ENCODE peak calls at places on chromosome 12, in eight cellular contexts. P is testis, G is tibial artery, B is HCT116, F is cardiac muscle cell, Y is H9, U is IMR-90, C is pancreas. Q is an unnamed sample. For H3K4me1 and H3K27me3, the result is how much of the 10 kb centered on the place peaks cover.

GRCh38 chr12:124006582-124007170 is 33.7 kb downstream of the ZNF664 start:
- DNase-seq in P (no peak), G (no peak), B (no peak), F (no peak), Y (no peak), U (no peak), C (no peak), Q (no peak)

GRCh38 chr12:122457627-122458026 is 35.2 kb upstream of the CLIP1 start:
- DNase-seq in P (no peak), G (no peak), B (no peak), F (no peak), Y (no peak), U (no peak), C (no peak), Q (no peak)

GRCh38 chr12:14279845-14280244 is 85.6 kb upstream of the ATF7IP start:
- DNase-seq in P (no peak), G (no peak), B (no peak), F (no peak), Y (no peak), U (no peak), C (no peak), Q (no peak)

GRCh38 chr12:71063087-71063486 is 94.7 kb downstream of the TSPAN8 start:
- DNase-seq in P (no peak), G (no peak), B (no peak), F (no peak), Y (no peak), U (no peak), C (no peak), Q (no peak)

GRCh38 chr12:99253068-99253467 is 394.5 kb upstream of the GARIN6 start:
- DNase-seq in P (no peak), G (no peak), B (no peak), F (no peak), Y (no peak), U (no peak), C (no peak), Q (no peak)

GRCh38 chr12:107641154-107641553 is 44.4 kb upstream of the PWP1 start:
- DNase-seq in P (no peak), G (no peak), B (no peak), F (no peak), Y (no peak), U (no peak), C (no peak), Q (no peak)

GRCh38 chr12:7439579-7440505 is 4.1 kb downstream of the CD163L1 start:
- DNase-seq in P (peak), G (no peak), B (no peak), F (peak), Y (peak), U (peak), C (peak), Q (no peak)

GRCh38 chr12:132074216-132074615 is 69.9 kb downstream of the DDX51 start:
- DNase-seq in P (peak), G (no peak), B (no peak), F (no peak), Y (no peak), U (no peak), C (no peak), Q (no peak)

GRCh38 chr12:107091989-107092641 is 1.2 kb downstream of the CRY1 start:
- DNase-seq in P (peak), G (peak), B (peak), F (peak), Y (peak), U (peak), C (no peak), Q (peak)

GRCh38 chr12:62128186-62128965 is 131.8 kb upstream of the USP15 start:
- DNase-seq in P (no peak), G (no peak), B (no peak), F (peak), Y (no peak), U (no peak), C (no peak), Q (no peak)

GRCh38 chr12:70469221-70469820 is 103.2 kb downstream of the KCNMB4 start:
- DNase-seq in P (no peak), G (no peak), B (no peak), F (no peak), Y (no peak), U (no peak), C (no peak), Q (no peak)

DNA sequence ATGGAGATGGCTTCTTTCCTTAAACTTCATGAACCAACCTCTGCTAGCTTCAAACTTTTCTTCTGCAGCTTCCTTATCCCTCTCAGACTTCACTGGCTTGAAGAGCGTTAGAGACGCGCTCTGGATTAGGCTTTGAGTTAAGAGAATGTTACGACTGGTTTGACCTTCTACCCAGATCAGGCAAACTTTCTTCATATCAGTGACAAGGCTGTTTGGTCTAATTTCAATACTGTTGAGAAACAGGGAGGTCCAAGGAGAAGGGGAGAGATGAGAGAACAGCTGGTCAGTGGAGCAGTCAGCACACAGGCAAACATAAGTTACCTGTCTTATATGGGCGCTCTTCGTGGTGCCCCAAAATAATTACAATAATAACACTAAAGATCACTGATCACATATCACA is 14.9 kb downstream of the SCAF11 start:
- DNase-seq in P (no peak), G (no peak), B (no peak), F (no peak), Y (no peak), U (no peak), C (no peak), Q (no peak)
- H3K4me1 ChIP-seq in P (under half), G (under half), B (under half), F (under half), Y (under half), U (under half), C (under half), Q (half or more)

DNA sequence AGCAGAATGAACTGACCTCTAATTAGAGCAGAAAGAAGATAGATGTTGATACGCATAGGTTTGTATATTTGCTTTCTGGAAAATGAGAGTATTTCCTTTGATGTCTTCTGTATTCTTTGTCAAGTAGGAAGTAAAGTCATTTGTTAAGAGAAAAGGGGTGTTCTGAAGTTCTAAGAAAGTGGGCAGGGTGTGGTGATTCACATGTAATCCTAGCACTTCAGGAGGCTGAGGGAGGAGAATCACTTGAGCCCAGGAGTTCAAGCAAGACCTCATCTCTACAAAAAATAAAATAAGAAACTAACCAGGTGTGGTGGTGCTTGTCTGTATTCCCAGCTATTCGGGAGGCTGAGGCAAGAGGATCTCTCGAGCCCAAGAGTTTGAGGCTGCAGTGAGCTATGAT is 2.8 kb downstream of the RHNO1 start:
- DNase-seq in P (no peak), G (no peak), B (no peak), F (no peak), Y (no peak), U (no peak), C (no peak), Q (no peak)
- H3K27ac ChIP-seq in P (no peak), G (no peak), B (no peak), F (no peak), Y (no peak), U (no peak), C (no peak), Q (no peak)

DNA sequence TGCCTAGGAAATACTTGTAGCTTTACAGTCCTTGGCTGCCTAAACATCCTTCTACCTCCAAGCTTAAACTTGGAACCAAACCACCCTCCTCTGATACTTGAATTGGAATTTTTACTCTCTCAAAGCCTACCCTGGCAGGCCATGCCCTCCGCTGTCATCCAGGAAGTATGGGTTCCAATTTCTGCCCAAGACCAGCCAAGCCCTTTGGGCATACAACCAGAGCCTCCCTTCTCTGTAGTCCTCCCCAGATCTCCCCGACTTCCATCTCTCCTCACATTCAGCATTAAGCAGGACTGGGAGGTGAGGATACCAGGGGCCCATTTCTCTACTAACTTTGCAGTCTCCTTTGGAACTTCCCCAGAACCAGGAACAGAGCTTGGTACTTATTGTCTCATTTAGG is 365 bp upstream of the DHH start:
- DNase-seq in P (no peak), G (no peak), B (no peak), F (no peak), Y (no peak), U (no peak), C (no peak), Q (no peak)
- H3K27me3 ChIP-seq in P (under half), G (under half), B (under half), F (half or more), Y (under half), U (under half), C (under half), Q (under half)

GRCh38 chr12:51028126-51028810 is 2.1 kb upstream of the SLC11A2 start:
- DNase-seq in P (no peak), G (peak), B (no peak), F (peak), Y (peak), U (peak), C (no peak), Q (peak)

GRCh38 chr12:51023625-51024395 is 2.4 kb downstream of the SLC11A2 start:
- DNase-seq in P (no peak), G (no peak), B (no peak), F (peak), Y (no peak), U (peak), C (no peak), Q (no peak)

GRCh38 chr12:51025182-51025747 is 919 bp downstream of the SLC11A2 start:
- DNase-seq in P (no peak), G (no peak), B (no peak), F (no peak), Y (no peak), U (no peak), C (no peak), Q (no peak)

GRCh38 chr12:51027342-51027835 is 1.2 kb upstream of the SLC11A2 start:
- DNase-seq in P (no peak), G (no peak), B (no peak), F (no peak), Y (no peak), U (no peak), C (no peak), Q (no peak)

GRCh38 chr12:51025748-51026654 is at the start of gene SLC11A2:
- DNase-seq in P (peak), G (peak), B (peak), F (peak), Y (peak), U (peak), C (peak), Q (peak)
- H3K4me1 ChIP-seq in P (under half), G (under half), B (under half), F (under half), Y (under half), U (under half), C (under half), Q (under half)